ENCODE peak calls at places on chromosomes 5 and 9, in six cellular contexts. One of them, this sample, is unnamed.

GRCh38 chr5:95620870-95621838 is 1.3 kb downstream of the GPR150 start:
- DNase-seq in astrocyte: no peak
- DNase-seq in aorta: peak
- DNase-seq in right lobe of liver: peak
- DNase-seq in CD8-positive, alpha-beta T cell: peak
- DNase-seq in transverse colon: peak
- DNase-seq in this sample: peak

GRCh38 chr9:96457266-96457665 is 7.3 kb downstream of the HABP4 start:
- DNase-seq in transverse colon: no peak
- DNase-seq in CD8-positive, alpha-beta T cell: no peak
- DNase-seq in right lobe of liver: no peak
- DNase-seq in aorta: no peak
- DNase-seq in astrocyte: no peak
- DNase-seq in this sample: no peak

GRCh38 chr5:173271371-173271770 is 36.4 kb upstream of the NKX2-5 start:
- DNase-seq in aorta: peak
- DNase-seq in right lobe of liver: no peak
- DNase-seq in astrocyte: no peak
- DNase-seq in transverse colon: no peak
- DNase-seq in CD8-positive, alpha-beta T cell: no peak
- DNase-seq in this sample: no peak

GRCh38 chr5:76337949-76338589 is 65.0 kb upstream of the IQGAP2 start:
- DNase-seq in CD8-positive, alpha-beta T cell: peak
- DNase-seq in astrocyte: peak
- DNase-seq in aorta: no peak
- DNase-seq in right lobe of liver: no peak
- DNase-seq in transverse colon: peak
- DNase-seq in this sample: no peak

GRCh38 chr5:15645376-15645775 is 145.4 kb downstream of the FBXL7 start:
- DNase-seq in transverse colon: no peak
- DNase-seq in CD8-positive, alpha-beta T cell: no peak
- DNase-seq in astrocyte: peak
- DNase-seq in right lobe of liver: no peak
- DNase-seq in aorta: no peak
- DNase-seq in this sample: no peak

GRCh38 chr9:77982985-77983662 is 48.5 kb downstream of the GNAQ start:
- DNase-seq in transverse colon: no peak
- DNase-seq in right lobe of liver: no peak
- DNase-seq in astrocyte: no peak
- DNase-seq in aorta: no peak
- DNase-seq in CD8-positive, alpha-beta T cell: no peak
- DNase-seq in this sample: no peak

GRCh38 chr5:6752782-6753181 is 39.5 kb downstream of the TENT4A start:
- DNase-seq in CD8-positive, alpha-beta T cell: no peak
- DNase-seq in astrocyte: no peak
- DNase-seq in transverse colon: no peak
- DNase-seq in aorta: no peak
- DNase-seq in right lobe of liver: no peak
- DNase-seq in this sample: no peak

GRCh38 chr9:105911104-105911911 is 217.0 kb downstream of the TMEM38B start:
- DNase-seq in astrocyte: peak
- DNase-seq in CD8-positive, alpha-beta T cell: no peak
- DNase-seq in aorta: no peak
- DNase-seq in right lobe of liver: no peak
- DNase-seq in transverse colon: no peak
- DNase-seq in this sample: no peak

GRCh38 chr9:74556685-74557084 is 59.5 kb downstream of the RORB start:
- DNase-seq in CD8-positive, alpha-beta T cell: no peak
- DNase-seq in right lobe of liver: no peak
- DNase-seq in transverse colon: no peak
- DNase-seq in aorta: no peak
- DNase-seq in astrocyte: peak
- DNase-seq in this sample: no peak

GRCh38 chr9:96725576-96725975 is 52.3 kb downstream of the ZNF510 start:
- DNase-seq in right lobe of liver: no peak
- DNase-seq in CD8-positive, alpha-beta T cell: no peak
- DNase-seq in transverse colon: no peak
- DNase-seq in aorta: no peak
- DNase-seq in astrocyte: no peak
- DNase-seq in this sample: no peak

GRCh38 chr9:100125913-100126312 is 26.9 kb downstream of the INVS start:
- DNase-seq in CD8-positive, alpha-beta T cell: no peak
- DNase-seq in right lobe of liver: no peak
- DNase-seq in astrocyte: no peak
- DNase-seq in aorta: no peak
- DNase-seq in transverse colon: no peak
- DNase-seq in this sample: no peak

GRCh38 chr9:17477816-17478215 is 101.0 kb upstream of the SH3GL2 start:
- DNase-seq in astrocyte: no peak
- DNase-seq in transverse colon: no peak
- DNase-seq in right lobe of liver: no peak
- DNase-seq in CD8-positive, alpha-beta T cell: no peak
- DNase-seq in aorta: no peak
- DNase-seq in this sample: no peak

DNA sequence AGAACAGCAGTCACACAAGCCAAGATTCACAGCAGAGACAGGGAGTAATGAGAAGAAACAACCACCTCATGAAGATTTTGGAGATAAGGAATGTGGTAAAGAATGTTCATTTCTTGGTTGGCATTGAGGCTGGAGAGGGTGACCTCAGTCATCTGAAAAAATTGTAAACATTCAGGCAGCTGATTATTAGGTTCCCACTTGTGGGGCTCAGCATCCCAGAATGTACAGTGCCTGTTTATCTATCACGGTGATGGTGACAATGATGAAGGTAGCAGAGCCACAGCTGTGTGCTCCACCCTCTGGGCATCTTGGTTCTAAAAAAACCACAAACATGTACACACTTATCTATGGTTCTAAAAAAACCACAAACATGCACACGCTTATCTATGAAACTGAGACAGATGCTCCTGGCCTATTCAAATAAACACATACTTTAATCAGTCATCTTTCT is 143.9 kb upstream of the MOCS2 start:
- DNase-seq in CD8-positive, alpha-beta T cell: no peak
- DNase-seq in right lobe of liver: no peak
- DNase-seq in aorta: no peak
- DNase-seq in transverse colon: no peak
- DNase-seq in astrocyte: peak
- DNase-seq in this sample: no peak
- H3K27ac ChIP-seq in CD8-positive, alpha-beta T cell: no peak
- H3K27ac ChIP-seq in right lobe of liver: no peak
- H3K27ac ChIP-seq in aorta: no peak
- H3K27ac ChIP-seq in transverse colon: no peak
- H3K27ac ChIP-seq in astrocyte: no peak
- H3K27ac ChIP-seq in this sample: no peak

DNA sequence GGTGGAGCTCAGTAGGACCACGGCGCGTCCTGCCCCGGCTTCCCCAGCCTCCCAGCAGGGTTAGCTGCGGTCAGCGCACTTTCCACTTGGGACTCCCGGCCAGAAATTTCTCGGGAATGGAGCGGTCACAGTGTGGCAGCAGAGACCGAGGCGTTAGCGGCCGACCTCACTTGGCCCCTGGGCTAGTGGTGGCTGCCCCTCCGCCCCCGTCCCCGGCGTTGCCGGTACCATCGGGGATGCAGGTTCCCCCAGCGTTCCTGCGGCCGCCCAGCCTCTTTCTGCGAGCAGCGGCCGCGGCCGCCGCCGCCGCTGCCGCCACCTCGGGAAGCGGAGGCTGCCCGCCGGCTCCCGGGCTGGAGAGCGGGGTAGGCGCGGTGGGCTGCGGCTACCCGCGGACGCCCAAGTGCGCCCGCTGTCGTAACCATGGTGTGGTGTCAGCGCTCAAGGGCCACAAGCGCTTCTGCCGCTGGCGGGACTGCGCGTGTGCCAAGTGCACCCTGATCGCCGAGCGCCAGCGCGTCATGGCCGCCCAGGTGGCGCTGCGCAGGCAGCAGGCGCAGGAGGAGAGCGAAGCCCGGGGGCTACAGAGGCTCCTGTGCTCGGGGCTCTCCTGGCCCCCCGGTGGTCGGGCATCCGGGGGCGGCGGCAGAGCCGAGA is 454 bp downstream of the DMRTA1 start:
- DNase-seq in transverse colon: peak
- DNase-seq in right lobe of liver: peak
- DNase-seq in aorta: peak
- DNase-seq in astrocyte: peak
- DNase-seq in CD8-positive, alpha-beta T cell: no peak
- DNase-seq in this sample: peak
- H3K4me3 ChIP-seq in transverse colon: peak
- H3K4me3 ChIP-seq in right lobe of liver: peak
- H3K4me3 ChIP-seq in aorta: peak
- H3K4me3 ChIP-seq in astrocyte: peak
- H3K4me3 ChIP-seq in CD8-positive, alpha-beta T cell: peak
- H3K4me3 ChIP-seq in this sample: peak

DNA sequence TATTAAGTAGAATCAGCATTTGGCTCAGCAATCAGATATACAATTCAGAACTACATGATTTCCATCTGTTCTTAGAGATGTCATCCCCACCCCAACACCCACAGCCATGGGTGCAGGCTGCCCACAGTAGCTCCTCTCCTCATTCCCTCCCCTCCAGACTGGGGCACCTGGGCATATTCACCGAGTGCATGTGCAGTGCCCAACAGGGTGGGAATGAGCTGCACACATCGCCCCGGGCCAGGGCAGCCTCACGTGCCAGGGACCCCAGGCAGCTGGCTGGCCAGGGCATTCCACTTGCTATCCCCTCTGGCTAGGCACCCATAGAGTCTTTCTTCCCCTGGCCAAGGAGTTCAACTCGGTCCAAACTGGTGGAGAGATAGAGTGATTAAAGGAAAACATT is 461.9 kb upstream of the NUDT12 start:
- DNase-seq in CD8-positive, alpha-beta T cell: no peak
- DNase-seq in right lobe of liver: no peak
- DNase-seq in aorta: no peak
- DNase-seq in transverse colon: no peak
- DNase-seq in astrocyte: no peak
- DNase-seq in this sample: no peak
- H3K27ac ChIP-seq in CD8-positive, alpha-beta T cell: no peak
- H3K27ac ChIP-seq in right lobe of liver: no peak
- H3K27ac ChIP-seq in aorta: no peak
- H3K27ac ChIP-seq in transverse colon: no peak
- H3K27ac ChIP-seq in astrocyte: no peak
- H3K27ac ChIP-seq in this sample: no peak

DNA sequence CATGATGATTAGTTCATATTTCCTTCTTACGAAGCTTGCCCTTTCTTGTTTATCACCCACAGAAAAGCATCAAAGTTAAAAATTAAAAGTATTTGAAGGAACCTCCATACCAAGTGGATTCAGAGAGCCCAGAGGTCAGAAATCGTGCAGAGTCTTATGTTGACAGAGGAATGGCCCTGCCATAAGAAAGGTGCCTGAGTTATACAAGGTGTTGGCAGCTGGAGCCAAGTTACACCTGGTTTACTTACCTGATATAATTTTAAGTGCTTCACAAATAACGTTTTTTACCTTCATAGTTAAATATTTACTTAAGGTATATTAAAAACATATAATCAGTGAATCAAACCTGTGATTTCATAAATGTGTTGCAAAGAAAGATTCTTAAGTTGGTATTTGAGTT is 42.3 kb upstream of the DHFR start:
- DNase-seq in right lobe of liver: no peak
- DNase-seq in transverse colon: no peak
- DNase-seq in CD8-positive, alpha-beta T cell: no peak
- DNase-seq in astrocyte: no peak
- DNase-seq in aorta: no peak
- DNase-seq in this sample: no peak
- H3K4me3 ChIP-seq in right lobe of liver: no peak
- H3K4me3 ChIP-seq in transverse colon: no peak
- H3K4me3 ChIP-seq in CD8-positive, alpha-beta T cell: no peak
- H3K4me3 ChIP-seq in astrocyte: no peak
- H3K4me3 ChIP-seq in aorta: no peak
- H3K4me3 ChIP-seq in this sample: no peak

GRCh38 chr5:107359916-107360234 is 310.9 kb downstream of the EFNA5 start:
- DNase-seq in CD8-positive, alpha-beta T cell: no peak
- DNase-seq in transverse colon: no peak
- DNase-seq in right lobe of liver: no peak
- DNase-seq in aorta: no peak
- DNase-seq in astrocyte: no peak
- DNase-seq in this sample: no peak

GRCh38 chr5:107361945-107362344 is 308.8 kb downstream of the EFNA5 start:
- DNase-seq in CD8-positive, alpha-beta T cell: no peak
- DNase-seq in transverse colon: no peak
- DNase-seq in aorta: peak
- DNase-seq in astrocyte: no peak
- DNase-seq in right lobe of liver: peak
- DNase-seq in this sample: no peak

GRCh38 chr5:107364443-107365096 is 306.2 kb downstream of the EFNA5 start:
- DNase-seq in transverse colon: no peak
- DNase-seq in aorta: no peak
- DNase-seq in astrocyte: no peak
- DNase-seq in right lobe of liver: no peak
- DNase-seq in CD8-positive, alpha-beta T cell: no peak
- DNase-seq in this sample: no peak

GRCh38 chr5:107359033-107359915 is 311.5 kb downstream of the EFNA5 start:
- DNase-seq in right lobe of liver: no peak
- DNase-seq in astrocyte: peak
- DNase-seq in transverse colon: no peak
- DNase-seq in aorta: no peak
- DNase-seq in CD8-positive, alpha-beta T cell: no peak
- DNase-seq in this sample: no peak
- H3K27ac ChIP-seq in right lobe of liver: no peak
- H3K27ac ChIP-seq in astrocyte: no peak
- H3K27ac ChIP-seq in transverse colon: no peak
- H3K27ac ChIP-seq in aorta: no peak
- H3K27ac ChIP-seq in CD8-positive, alpha-beta T cell: no peak
- H3K27ac ChIP-seq in this sample: no peak

GRCh38 chr9:133536080-133536479 is 1.6 kb downstream of the ADAMTSL2 start:
- DNase-seq in astrocyte: no peak
- DNase-seq in transverse colon: no peak
- DNase-seq in CD8-positive, alpha-beta T cell: no peak
- DNase-seq in aorta: no peak
- DNase-seq in right lobe of liver: no peak
- DNase-seq in this sample: no peak

GRCh38 chr9:133533878-133534277 is 626 bp upstream of the ADAMTSL2 start:
- DNase-seq in CD8-positive, alpha-beta T cell: no peak
- DNase-seq in aorta: no peak
- DNase-seq in transverse colon: no peak
- DNase-seq in astrocyte: no peak
- DNase-seq in right lobe of liver: no peak
- DNase-seq in this sample: peak

GRCh38 chr9:133532937-133533668 is 1.4 kb upstream of the ADAMTSL2 start:
- DNase-seq in right lobe of liver: peak
- DNase-seq in CD8-positive, alpha-beta T cell: peak
- DNase-seq in aorta: peak
- DNase-seq in astrocyte: no peak
- DNase-seq in transverse colon: peak
- DNase-seq in this sample: peak

GRCh38 chr9:133535285-133535877 is 877 bp downstream of the ADAMTSL2 start:
- DNase-seq in CD8-positive, alpha-beta T cell: no peak
- DNase-seq in transverse colon: no peak
- DNase-seq in right lobe of liver: no peak
- DNase-seq in aorta: no peak
- DNase-seq in astrocyte: no peak
- DNase-seq in this sample: no peak

GRCh38 chr9:133534346-133535284 is at the start of gene ADAMTSL2:
- DNase-seq in transverse colon: peak
- DNase-seq in right lobe of liver: peak
- DNase-seq in aorta: peak
- DNase-seq in CD8-positive, alpha-beta T cell: peak
- DNase-seq in astrocyte: peak
- DNase-seq in this sample: peak
- H3K4me3 ChIP-seq in transverse colon: peak
- H3K4me3 ChIP-seq in right lobe of liver: peak
- H3K4me3 ChIP-seq in aorta: no peak
- H3K4me3 ChIP-seq in CD8-positive, alpha-beta T cell: peak
- H3K4me3 ChIP-seq in astrocyte: no peak
- H3K4me3 ChIP-seq in this sample: peak